ENCODE peak calls at places on chromosomes 16 and 17, in five cellular contexts. O, Q, N, F and M are unnamed samples.

GRCh38 chr17:59892251-59892848 is 393 bp downstream of the TUBD1 start:
- DNase-seq in N (no peak), F (no peak), Q (no peak), O (no peak), M (no peak)

GRCh38 chr17:8489841-8490240 is 54.2 kb downstream of the NDEL1 start:
- DNase-seq in O (no peak), F (no peak), Q (no peak), N (no peak), M (no peak)

GRCh38 chr17:8041249-8041928 is 2.5 kb downstream of the ALOX15B start:
- DNase-seq in Q (no peak), O (peak), F (peak), N (peak), M (no peak)

GRCh38 chr16:10428433-10429168 is 42.7 kb downstream of the ATF7IP2 start:
- DNase-seq in F (no peak), Q (no peak), O (no peak), N (no peak), M (no peak)

GRCh38 chr17:64661981-64662773 is at the start of gene SMURF2:
- DNase-seq in O (peak), F (peak), Q (peak), N (peak), M (peak)

GRCh38 chr17:50149425-50150353 is 788 bp downstream of the PPP1R9B start:
- DNase-seq in Q (peak), O (peak), F (peak), N (no peak), M (peak)

GRCh38 chr16:3656491-3657468 is 2.3 kb downstream of the DNASE1 start:
- DNase-seq in N (no peak), F (no peak), Q (no peak), O (no peak), M (no peak)

GRCh38 chr17:38329808-38330730 is 13.7 kb downstream of the GPR179 start:
- DNase-seq in N (no peak), F (no peak), O (no peak), Q (no peak), M (no peak)

GRCh38 chr16:75996491-75996890 is 270.2 kb upstream of the CPHXL start:
- DNase-seq in N (no peak), F (no peak), O (no peak), Q (no peak), M (no peak)

GRCh38 chr17:58083491-58084316 is 485 bp downstream of the DYNLL2 start:
- DNase-seq in F (peak), N (peak), O (peak), Q (peak), M (peak)

GRCh38 chr16:30482366-30482765 is 9.8 kb downstream of the ITGAL start:
- DNase-seq in O (no peak), N (no peak), F (peak), Q (no peak), M (no peak)

GRCh38 chr17:76142044-76143041 is 1.3 kb upstream of the FOXJ1 start:
- DNase-seq in N (no peak), F (no peak), O (peak), Q (no peak), M (no peak)

GRCh38 chr17:55453836-55454557 is 32.4 kb upstream of the MMD start:
- DNase-seq in O (no peak), F (no peak), Q (no peak), N (no peak), M (no peak)

GRCh38 chr17:64406321-64407200 is 15.9 kb upstream of the PECAM1 start:
- DNase-seq in F (peak), Q (no peak), O (peak), N (no peak), M (no peak)